ENCODE peak calls at places on chromosome 21, in nine cellular contexts. V is RWPE2, P is gastrocnemius medialis, Q is IMR-90, J is NCI-H1105, R is GM23338, M is RKO, B is right atrium auricular region, C is T-helper 2 cell. T is an unnamed sample.

GRCh38 chr21:36656138-36656537 is 42.8 kb upstream of the SIM2 start:
- DNase-seq in V (no peak), P (no peak), Q (no peak), J (no peak), R (no peak), M (no peak), B (no peak), C (no peak), T (no peak)

GRCh38 chr21:36806103-36806502 is 107.2 kb downstream of the SIM2 start:
- DNase-seq in V (no peak), P (no peak), Q (peak; percentile 60), J (no peak), R (no peak), M (no peak), B (peak; percentile 21), C (no peak), T (peak; percentile 39)

GRCh38 chr21:40128891-40129290 is 261.7 kb downstream of the PCP4 start:
- DNase-seq in V (no peak), P (no peak), Q (no peak), J (no peak), R (no peak), M (no peak), B (no peak), C (no peak), T (no peak)

GRCh38 chr21:34311561-34312330 is 52.1 kb upstream of the KCNE2 start:
- DNase-seq in V (no peak), P (peak; percentile 19), Q (no peak), J (no peak), R (no peak), M (no peak), B (no peak), C (no peak), T (no peak)

GRCh38 chr21:15363921-15364320 is 299.1 kb upstream of the NRIP1 start:
- DNase-seq in V (no peak), P (no peak), Q (no peak), J (no peak), R (no peak), M (no peak), B (no peak), C (no peak), T (no peak)

GRCh38 chr21:33088384-33088783 is 18.4 kb downstream of the OLIG1 start:
- DNase-seq in V (no peak), P (no peak), Q (no peak), J (no peak), R (no peak), M (no peak), B (no peak), C (no peak), T (no peak)

GRCh38 chr21:44840771-44841170 is 22.9 kb upstream of the SUMO3 start:
- DNase-seq in V (no peak), P (no peak), Q (no peak), J (no peak), R (no peak), M (no peak), B (no peak), C (no peak), T (no peak)

GRCh38 chr21:45889961-45890360 is 91.6 kb upstream of the COL6A1 start:
- DNase-seq in V (peak; percentile 45), P (no peak), Q (no peak), J (no peak), R (no peak), M (no peak), B (no peak), C (no peak), T (no peak)

GRCh38 chr21:35377505-35378090 is 328.5 kb upstream of the RUNX1 start:
- DNase-seq in V (no peak), P (no peak), Q (no peak), J (no peak), R (no peak), M (no peak), B (no peak), C (no peak), T (peak; percentile 56)

GRCh38 chr21:46033410-46034404 is 52.1 kb downstream of the COL6A1 start:
- DNase-seq in V (no peak), P (no peak), Q (peak; percentile 78), J (no peak), R (no peak), M (no peak), B (no peak), C (no peak), T (no peak)

GRCh38 chr21:29674343-29674742 is 265.5 kb downstream of the GRIK1 start:
- DNase-seq in V (no peak), P (no peak), Q (no peak), J (no peak), R (no peak), M (no peak), B (no peak), C (no peak), T (no peak)

GRCh38 chr21:45593162-45594022 is 50.1 kb upstream of the PCBP3 start:
- DNase-seq in V (peak; percentile 19), P (no peak), Q (no peak), J (no peak), R (no peak), M (no peak), B (no peak), C (no peak), T (no peak)

GRCh38 chr21:26849428-26850115 is 4.4 kb upstream of the ADAMTS1 start:
- DNase-seq in V (no peak), P (no peak), Q (peak; percentile 80), J (no peak), R (peak; percentile 81), M (peak; percentile 61), B (no peak), C (no peak), T (peak; percentile 79)

GRCh38 chr21:44552681-44553080 is 1.4 kb upstream of the KRTAP10-2 start:
- DNase-seq in V (no peak), P (no peak), Q (no peak), J (no peak), R (no peak), M (no peak), B (peak; percentile 21), C (no peak), T (no peak)

GRCh38 chr21:44687671-44688070 is 5.7 kb upstream of the KRTAP12-1 start:
- DNase-seq in V (no peak), P (no peak), Q (no peak), J (no peak), R (no peak), M (no peak), B (peak; percentile 32), C (no peak), T (no peak)

GRCh38 chr21:31865429-31865970 is 7.3 kb upstream of the HUNK start:
- DNase-seq in V (no peak), P (no peak), Q (no peak), J (no peak), R (no peak), M (no peak), B (peak; percentile 46), C (no peak), T (no peak)

GRCh38 chr21:42300956-42301355 is 14.3 kb downstream of the TFF3 start:
- DNase-seq in V (no peak), P (no peak), Q (no peak), J (no peak), R (no peak), M (no peak), B (no peak), C (no peak), T (no peak)

GRCh38 chr21:36135391-36136094 is 664 bp downstream of the CBR3 start:
- DNase-seq in V (peak; percentile 73), P (peak; percentile 66), Q (peak; percentile 83), J (peak; percentile 54), R (peak; percentile 83), M (peak; percentile 81), B (peak; percentile 86), C (no peak), T (peak; percentile 94)

GRCh38 chr21:28639742-28640141 is 352.9 kb downstream of the LTN1 start:
- DNase-seq in V (no peak), P (no peak), Q (no peak), J (no peak), R (no peak), M (no peak), B (no peak), C (no peak), T (no peak)

GRCh38 chr21:35227774-35228173 is 178.7 kb upstream of the RUNX1 start:
- DNase-seq in V (no peak), P (peak; percentile 92), Q (no peak), J (peak; percentile 70), R (no peak), M (no peak), B (no peak), C (no peak), T (no peak)

GRCh38 chr21:41121785-41122415 is 46.1 kb upstream of the BACE2 start:
- DNase-seq in V (no peak), P (peak; percentile 63), Q (peak; percentile 63), J (peak; percentile 70), R (peak; percentile 82), M (peak; percentile 72), B (peak; percentile 90), C (no peak), T (peak; percentile 35)

GRCh38 chr21:38639782-38640750 is 141.8 kb upstream of the ERG start:
- DNase-seq in V (no peak), P (no peak), Q (no peak), J (no peak), R (no peak), M (no peak), B (no peak), C (no peak), T (no peak)

GRCh38 chr21:15850645-15851044 is 120.9 kb downstream of the USP25 start:
- DNase-seq in V (no peak), P (no peak), Q (peak; percentile 72), J (no peak), R (no peak), M (no peak), B (no peak), C (no peak), T (peak; percentile 73)

GRCh38 chr21:14995695-14996490 is 68.9 kb downstream of the NRIP1 start:
- DNase-seq in V (no peak), P (no peak), Q (peak; percentile 63), J (no peak), R (peak; percentile 43), M (no peak), B (no peak), C (no peak), T (peak; percentile 55)

GRCh38 chr21:32611471-32611997 is 643 bp downstream of the CFAP298 start:
- DNase-seq in V (no peak), P (no peak), Q (peak; percentile 18), J (no peak), R (peak; percentile 60), M (peak; percentile 47), B (no peak), C (peak; percentile 43), T (peak; percentile 48)

GRCh38 chr21:32653326-32653901 is 41.2 kb upstream of the CFAP298 start:
- DNase-seq in V (no peak), P (no peak), Q (peak; percentile 10), J (peak; percentile 0), R (peak; percentile 67), M (peak; percentile 47), B (no peak), C (no peak), T (peak; percentile 34)

GRCh38 chr21:44911384-44912157 is 9.1 kb downstream of the ITGB2 start:
- DNase-seq in V (no peak), P (peak; percentile 57), Q (no peak), J (peak; percentile 88), R (no peak), M (no peak), B (peak; percentile 70), C (peak; percentile 70), T (no peak)

GRCh38 chr21:34552324-34553198 is 40.6 kb upstream of the KCNE1 start:
- DNase-seq in V (no peak), P (no peak), Q (no peak), J (no peak), R (no peak), M (no peak), B (no peak), C (no peak), T (no peak)

GRCh38 chr21:37009740-37010341 is 3.3 kb downstream of the RIPPLY3 start:
- DNase-seq in V (peak; percentile 74), P (peak; percentile 62), Q (peak; percentile 80), J (peak; percentile 89), R (peak; percentile 94), M (peak; percentile 93), B (peak; percentile 78), C (peak; percentile 50), T (peak; percentile 79)

T was measured in ELR.